ENCODE peak calls at places on chromosome X, in four cellular contexts. V is naive thymus-derived CD4-positive, alpha-beta T cell; I is GM23248; K is NCI-H1105 treated with DMSO at 0.1 percent for 48 hours. J is an unnamed sample.

GRCh38 chrX:155035688-155036087 is 9.0 kb downstream of the FUNDC2 start:
- DNase-seq in V (no peak), I (no peak), K (no peak), J (no peak)

GRCh38 chrX:3788494-3789233 is 75.2 kb upstream of the PRKX start:
- DNase-seq in V (peak; percentile 21), I (no peak), K (no peak), J (no peak)

GRCh38 chrX:19679787-19680186 is 164.5 kb upstream of the MAP3K15 start:
- DNase-seq in V (no peak), I (no peak), K (no peak), J (no peak)

GRCh38 chrX:12779534-12779933 is 11.7 kb upstream of the PRPS2 start:
- DNase-seq in V (no peak), I (no peak), K (no peak), J (no peak)

GRCh38 chrX:71302461-71303213 is 1.1 kb downstream of the ITGB1BP2 start:
- DNase-seq in V (no peak), I (no peak), K (no peak), J (no peak)

GRCh38 chrX:132505116-132505515 is 16.3 kb upstream of the MBNL3 start:
- DNase-seq in V (no peak), I (peak; percentile 36), K (no peak), J (no peak)

GRCh38 chrX:107857815-107858214 is 32.1 kb downstream of the MID2 start:
- DNase-seq in V (no peak), I (no peak), K (peak; percentile 76), J (no peak)

GRCh38 chrX:41858161-41858775 is 65.1 kb downstream of the CASK start:
- DNase-seq in V (no peak), I (no peak), K (no peak), J (no peak)

GRCh38 chrX:50108264-50108663 is 92.5 kb downstream of the AKAP4 start:
- DNase-seq in V (no peak), I (no peak), K (no peak), J (no peak)

GRCh38 chrX:153766871-153767673 is 3.0 kb downstream of the PLXNB3 start:
- DNase-seq in V (no peak), I (no peak), K (no peak), J (no peak)

J was measured in GM10248.